ENCODE peak calls at places on chromosomes 4 and X, in nine cellular contexts. R is sigmoid colon, W is GM12865, E is astrocyte, A is mucosa of descending colon, Z is psoas muscle, D is kidney, N is A673, J is breast epithelium. S is an unnamed sample.

GRCh38 chr4:150305995-150306394 is 227.8 kb downstream of the DCLK2 start:
- DNase-seq in R (no peak), W (no peak), E (peak), A (no peak), Z (no peak), D (no peak), N (peak), J (no peak), S (no peak)

GRCh38 chr4:163681208-163681821 is 186.8 kb downstream of the TMA16 start:
- DNase-seq in R (no peak), W (peak), E (no peak), A (no peak), Z (no peak), D (no peak), N (peak), J (no peak), S (no peak)

GRCh38 chr4:37889849-37890500 is 909 bp upstream of the TBC1D1 start:
- DNase-seq in R (peak), W (no peak), E (no peak), A (peak), Z (peak), D (peak), N (peak), J (no peak), S (no peak)

GRCh38 chr4:75995727-75996126 is 5.0 kb upstream of the SDAD1 start:
- DNase-seq in R (no peak), W (peak), E (peak), A (no peak), Z (no peak), D (no peak), N (peak), J (no peak), S (no peak)

GRCh38 chr4:97279410-97279809 is 863.9 kb downstream of the STPG2 start:
- DNase-seq in R (no peak), W (no peak), E (no peak), A (no peak), Z (no peak), D (no peak), N (no peak), J (no peak), S (no peak)

GRCh38 chr4:170259631-170260153 is 169.9 kb upstream of the AADAT start:
- DNase-seq in R (peak), W (peak), E (peak), A (peak), Z (no peak), D (no peak), N (peak), J (peak), S (peak)

GRCh38 chr4:8297141-8297601 is 27.6 kb downstream of the HTRA3 start:
- DNase-seq in R (peak), W (no peak), E (no peak), A (peak), Z (no peak), D (peak), N (no peak), J (peak), S (no peak)

GRCh38 chr4:154073107-154073817 is 284.4 kb upstream of the SFRP2 start:
- DNase-seq in R (no peak), W (peak), E (peak), A (no peak), Z (no peak), D (no peak), N (no peak), J (no peak), S (peak)

GRCh38 chr4:69116645-69117321 is 20.5 kb downstream of the UGT2B7 start:
- DNase-seq in R (no peak), W (no peak), E (no peak), A (no peak), Z (no peak), D (no peak), N (no peak), J (no peak), S (no peak)

GRCh38 chr4:16843831-16844508 is 54.5 kb downstream of the LDB2 start:
- DNase-seq in R (no peak), W (no peak), E (peak), A (no peak), Z (no peak), D (no peak), N (peak), J (no peak), S (peak)

GRCh38 chrX:18981124-18981807 is 2.6 kb downstream of the PHKA2 start:
- DNase-seq in R (no peak), W (no peak), E (no peak), A (no peak), Z (no peak), D (no peak), N (no peak), J (no peak), S (no peak)

GRCh38 chr4:79241846-79242245 is 84.0 kb downstream of the NAA11 start:
- DNase-seq in R (no peak), W (no peak), E (peak), A (no peak), Z (no peak), D (peak), N (peak), J (no peak), S (no peak)

GRCh38 chr4:534101-534575 is 35.1 kb downstream of the PIGG start:
- DNase-seq in R (no peak), W (no peak), E (no peak), A (no peak), Z (no peak), D (peak), N (no peak), J (no peak), S (no peak)

DNA sequence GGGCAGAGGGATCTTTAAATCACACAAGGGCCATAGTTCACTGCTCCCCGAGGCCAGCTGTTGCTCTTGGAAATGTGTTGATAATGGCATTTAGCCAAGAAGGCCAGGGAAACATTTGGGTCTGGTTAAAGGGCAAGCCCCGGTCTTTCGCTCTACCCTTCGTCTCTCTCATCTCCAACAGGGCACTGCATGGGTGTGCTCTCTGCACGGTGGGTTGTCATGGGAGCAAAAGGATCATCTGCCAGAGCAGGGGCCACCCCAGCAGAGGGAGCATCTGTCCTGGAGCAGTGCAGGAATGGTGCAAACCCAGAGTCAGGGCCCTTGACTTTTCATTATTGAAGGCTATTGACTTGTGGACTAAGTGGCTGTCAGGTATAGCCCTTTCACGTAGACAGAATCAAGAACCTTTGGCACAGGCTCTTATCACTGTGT is 22.7 kb upstream of the PGRMC2 start:
- DNase-seq in R (no peak), W (no peak), E (no peak), A (peak), Z (peak), D (no peak), N (no peak), J (no peak), S (no peak)
- TF ChIP-seq CTCF in R (no peak), W (no peak), E (no peak), A (no peak), Z (peak), D (peak), N (no peak), J (no peak), S (peak)

GRCh38 chrX:468979-469378 is 82.3 kb upstream of the PPP2R3B start:
- DNase-seq in R (peak), W (no peak), E (no peak), A (no peak), Z (no peak), D (peak), N (no peak), J (no peak), S (no peak)

GRCh38 chrX:470686-471085 is 84.0 kb upstream of the PPP2R3B start:
- DNase-seq in R (peak), W (no peak), E (no peak), A (no peak), Z (no peak), D (peak), N (no peak), J (no peak), S (no peak)

GRCh38 chrX:476724-477075 is 90.0 kb upstream of the PPP2R3B start:
- DNase-seq in R (peak), W (no peak), E (no peak), A (no peak), Z (no peak), D (peak), N (no peak), J (no peak), S (no peak)

GRCh38 chrX:475926-476723 is 89.4 kb upstream of the PPP2R3B start:
- DNase-seq in R (peak), W (no peak), E (no peak), A (no peak), Z (no peak), D (peak), N (no peak), J (no peak), S (no peak)

DNA sequence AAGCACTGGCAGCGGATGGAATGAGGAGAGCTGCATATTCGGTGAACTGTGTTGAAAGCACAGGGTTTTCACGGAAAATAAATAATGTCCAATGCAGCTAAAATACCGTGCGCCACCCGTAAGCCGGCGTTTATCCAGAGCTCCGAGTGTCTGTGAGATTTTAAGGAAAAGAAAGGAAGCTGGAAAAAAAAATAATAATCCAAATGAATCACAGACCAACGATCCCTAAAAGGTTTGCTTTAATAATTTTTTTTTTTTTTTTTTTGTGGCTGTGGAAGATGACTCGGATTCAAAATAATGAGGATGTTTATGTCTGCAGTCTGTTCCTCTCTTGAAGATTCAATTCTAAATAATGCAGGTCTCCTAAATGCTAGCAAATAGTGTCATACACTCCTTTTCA is 84.5 kb upstream of the PPP2R3B start:
- DNase-seq in R (no peak), W (no peak), E (no peak), A (no peak), Z (no peak), D (no peak), N (no peak), J (no peak), S (peak)
- H3K4me3 ChIP-seq in R (no peak), W (no peak), E (no peak), A (no peak), Z (no peak), D (no peak), N (no peak), J (no peak), S (peak)

GRCh38 chr4:54149323-54149722 is 49.4 kb downstream of the GSX2 start:
- DNase-seq in R (no peak), W (no peak), E (no peak), A (no peak), Z (no peak), D (no peak), N (no peak), J (no peak), S (no peak)
- TF ChIP-seq CTCF in R (no peak), W (no peak), E (no peak), A (no peak), Z (no peak), D (no peak), N (no peak), J (no peak), S (no peak)

GRCh38 chr4:103156107-103156506 is 42.0 kb downstream of the CENPE start:
- DNase-seq in R (no peak), W (no peak), E (no peak), A (no peak), Z (no peak), D (no peak), N (no peak), J (no peak), S (no peak)

GRCh38 chr4:103150677-103151076 is 47.5 kb downstream of the CENPE start:
- DNase-seq in R (no peak), W (no peak), E (peak), A (no peak), Z (no peak), D (no peak), N (no peak), J (no peak), S (peak)

DNA sequence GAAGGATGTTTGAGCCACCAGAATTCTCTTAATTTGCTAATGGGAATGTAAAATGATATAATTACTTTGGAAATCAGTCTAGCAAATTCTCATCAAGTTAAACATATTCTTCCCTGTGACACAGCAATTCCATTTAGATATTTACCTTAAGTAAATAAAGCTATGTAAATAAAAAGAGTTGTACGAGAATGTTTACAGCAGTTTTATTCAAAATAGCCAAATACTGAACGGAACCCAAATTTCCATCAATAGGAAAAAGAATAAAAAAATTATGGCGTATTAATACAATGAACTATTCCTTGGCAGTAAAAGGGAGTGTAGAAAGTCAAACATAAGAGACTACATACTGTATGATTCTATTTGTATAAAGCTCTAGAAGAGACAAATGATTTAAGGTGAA is 45.8 kb downstream of the CENPE start:
- DNase-seq in R (no peak), W (no peak), E (no peak), A (no peak), Z (no peak), D (no peak), N (no peak), J (no peak), S (no peak)
- H3K4me3 ChIP-seq in R (no peak), W (no peak), E (no peak), A (no peak), Z (no peak), D (no peak), N (no peak), J (no peak), S (no peak)

GRCh38 chr4:43778187-43778915 is 670.3 kb downstream of the KCTD8 start:
- DNase-seq in R (no peak), W (peak), E (no peak), A (no peak), Z (no peak), D (no peak), N (no peak), J (no peak), S (no peak)

GRCh38 chr4:43781125-43781524 is 667.5 kb downstream of the KCTD8 start:
- DNase-seq in R (no peak), W (no peak), E (no peak), A (no peak), Z (no peak), D (no peak), N (no peak), J (no peak), S (no peak)

GRCh38 chr4:43782391-43782790 is 666.2 kb downstream of the KCTD8 start:
- DNase-seq in R (no peak), W (no peak), E (no peak), A (no peak), Z (no peak), D (no peak), N (no peak), J (no peak), S (no peak)
- TF ChIP-seq CTCF in R (no peak), W (no peak), E (no peak), A (no peak), Z (no peak), D (no peak), N (no peak), J (no peak), S (no peak)

S was measured in BJ.